ENCODE peak calls at places on chromosomes 12 and 14, in six cellular contexts. One of them, this sample, is unnamed.
A peak's percentile ranks its signal among the peaks of the same experiment; 100 is the strongest.

GRCh38 chr12:108691995-108692808 is 39.1 kb downstream of the CORO1C start:
- DNase-seq in mammary epithelial cell: no peak
- DNase-seq in heart right ventricle: peak; percentile 24
- DNase-seq in breast epithelium: no peak
- DNase-seq in body of pancreas: no peak
- DNase-seq in mesendoderm: peak; percentile 50
- DNase-seq in this sample: no peak

GRCh38 chr14:35340616-35341453 is 48.7 kb downstream of the PSMA6 start:
- DNase-seq in mammary epithelial cell: no peak
- DNase-seq in heart right ventricle: no peak
- DNase-seq in breast epithelium: no peak
- DNase-seq in body of pancreas: no peak
- DNase-seq in mesendoderm: no peak
- DNase-seq in this sample: no peak

GRCh38 chr14:67837011-67837624 is 17.5 kb downstream of the RAD51B start:
- DNase-seq in mammary epithelial cell: peak; percentile 69
- DNase-seq in heart right ventricle: no peak
- DNase-seq in breast epithelium: peak; percentile 57
- DNase-seq in body of pancreas: peak; percentile 68
- DNase-seq in mesendoderm: peak; percentile 77
- DNase-seq in this sample: no peak

GRCh38 chr12:2586159-2587035 is 208.4 kb upstream of the FKBP4 start:
- DNase-seq in mammary epithelial cell: no peak
- DNase-seq in heart right ventricle: no peak
- DNase-seq in breast epithelium: no peak
- DNase-seq in body of pancreas: no peak
- DNase-seq in mesendoderm: peak; percentile 45
- DNase-seq in this sample: no peak

GRCh38 chr12:116520801-116521471 is 38.2 kb upstream of the MAP1LC3B2 start:
- DNase-seq in mammary epithelial cell: peak; percentile 73
- DNase-seq in heart right ventricle: no peak
- DNase-seq in breast epithelium: peak; percentile 94
- DNase-seq in body of pancreas: no peak
- DNase-seq in mesendoderm: peak; percentile 43
- DNase-seq in this sample: no peak

GRCh38 chr14:105162374-105162979 is 6.1 kb downstream of the JAG2 start:
- DNase-seq in mammary epithelial cell: no peak
- DNase-seq in heart right ventricle: no peak
- DNase-seq in breast epithelium: no peak
- DNase-seq in body of pancreas: no peak
- DNase-seq in mesendoderm: peak; percentile 15
- DNase-seq in this sample: no peak

GRCh38 chr12:115756804-115757203 is 520.7 kb downstream of the MED13L start:
- DNase-seq in mammary epithelial cell: no peak
- DNase-seq in heart right ventricle: no peak
- DNase-seq in breast epithelium: no peak
- DNase-seq in body of pancreas: no peak
- DNase-seq in mesendoderm: no peak
- DNase-seq in this sample: no peak

GRCh38 chr14:71692496-71692895 is 239.7 kb upstream of the RGS6 start:
- DNase-seq in mammary epithelial cell: no peak
- DNase-seq in heart right ventricle: no peak
- DNase-seq in breast epithelium: no peak
- DNase-seq in body of pancreas: no peak
- DNase-seq in mesendoderm: no peak
- DNase-seq in this sample: no peak

GRCh38 chr12:91899056-91899455 is 246.6 kb downstream of the BTG1 start:
- DNase-seq in mammary epithelial cell: no peak
- DNase-seq in heart right ventricle: no peak
- DNase-seq in breast epithelium: no peak
- DNase-seq in body of pancreas: no peak
- DNase-seq in mesendoderm: no peak
- DNase-seq in this sample: no peak

GRCh38 chr14:100780246-100780645 is 45.7 kb upstream of the MEG3 start:
- DNase-seq in mammary epithelial cell: no peak
- DNase-seq in heart right ventricle: no peak
- DNase-seq in breast epithelium: no peak
- DNase-seq in body of pancreas: no peak
- DNase-seq in mesendoderm: no peak
- DNase-seq in this sample: no peak

GRCh38 chr14:23430733-23431105 is 4.7 kb downstream of the MYH7 start:
- DNase-seq in mammary epithelial cell: no peak
- DNase-seq in heart right ventricle: no peak
- DNase-seq in breast epithelium: no peak
- DNase-seq in body of pancreas: no peak
- DNase-seq in mesendoderm: peak; percentile 41
- DNase-seq in this sample: no peak

GRCh38 chr14:28398501-28398900 is 368.1 kb upstream of the FOXG1 start:
- DNase-seq in mammary epithelial cell: no peak
- DNase-seq in heart right ventricle: no peak
- DNase-seq in breast epithelium: no peak
- DNase-seq in body of pancreas: no peak
- DNase-seq in mesendoderm: no peak
- DNase-seq in this sample: no peak

GRCh38 chr14:61498303-61498702 is 176.9 kb downstream of the PRKCH start:
- DNase-seq in mammary epithelial cell: no peak
- DNase-seq in heart right ventricle: no peak
- DNase-seq in breast epithelium: no peak
- DNase-seq in body of pancreas: no peak
- DNase-seq in mesendoderm: peak; percentile 70
- DNase-seq in this sample: no peak

GRCh38 chr12:49091056-49091835 is 3.4 kb downstream of the DHH start:
- DNase-seq in mammary epithelial cell: no peak
- DNase-seq in heart right ventricle: no peak
- DNase-seq in breast epithelium: no peak
- DNase-seq in body of pancreas: no peak
- DNase-seq in mesendoderm: no peak
- DNase-seq in this sample: no peak

GRCh38 chr12:45726594-45727300 is 2.8 kb upstream of the ARID2 start:
- DNase-seq in mammary epithelial cell: peak; percentile 39
- DNase-seq in heart right ventricle: peak; percentile 68
- DNase-seq in breast epithelium: peak; percentile 38
- DNase-seq in body of pancreas: peak; percentile 61
- DNase-seq in mesendoderm: peak; percentile 51
- DNase-seq in this sample: peak; percentile 58

GRCh38 chr14:104142136-104143041 is 4.0 kb downstream of the KIF26A start:
- DNase-seq in mammary epithelial cell: no peak
- DNase-seq in heart right ventricle: no peak
- DNase-seq in breast epithelium: no peak
- DNase-seq in body of pancreas: no peak
- DNase-seq in mesendoderm: no peak
- DNase-seq in this sample: no peak

GRCh38 chr12:105194947-105195346 is 41.0 kb downstream of the APPL2 start:
- DNase-seq in mammary epithelial cell: no peak
- DNase-seq in heart right ventricle: no peak
- DNase-seq in breast epithelium: no peak
- DNase-seq in body of pancreas: no peak
- DNase-seq in mesendoderm: no peak
- DNase-seq in this sample: no peak
- H3K36me3 ChIP-seq in mammary epithelial cell: peaks cover 11% of the 10 kb centered on the region
- H3K36me3 ChIP-seq in heart right ventricle: peaks cover 93% of the 10 kb centered on the region
- H3K36me3 ChIP-seq in breast epithelium: no peaks in the 10 kb centered on the region
- H3K36me3 ChIP-seq in body of pancreas: peaks cover 9% of the 10 kb centered on the region
- H3K36me3 ChIP-seq in mesendoderm: peaks cover 1% of the 10 kb centered on the region
- H3K36me3 ChIP-seq in this sample: no peaks in the 10 kb centered on the region

GRCh38 chr14:102951799-102952198 is 29.3 kb downstream of the AMN start:
- DNase-seq in mammary epithelial cell: no peak
- DNase-seq in heart right ventricle: no peak
- DNase-seq in breast epithelium: no peak
- DNase-seq in body of pancreas: no peak
- DNase-seq in mesendoderm: no peak
- DNase-seq in this sample: no peak

GRCh38 chr14:102951034-102951433 is 28.6 kb downstream of the AMN start:
- DNase-seq in mammary epithelial cell: no peak
- DNase-seq in heart right ventricle: no peak
- DNase-seq in breast epithelium: no peak
- DNase-seq in body of pancreas: no peak
- DNase-seq in mesendoderm: no peak
- DNase-seq in this sample: peak; percentile 36

GRCh38 chr14:102952276-102952675 is 29.8 kb downstream of the AMN start:
- DNase-seq in mammary epithelial cell: no peak
- DNase-seq in heart right ventricle: no peak
- DNase-seq in breast epithelium: no peak
- DNase-seq in body of pancreas: no peak
- DNase-seq in mesendoderm: no peak
- DNase-seq in this sample: no peak

GRCh38 chr14:102954081-102954789 is 31.8 kb downstream of the AMN start:
- DNase-seq in mammary epithelial cell: no peak
- DNase-seq in heart right ventricle: no peak
- DNase-seq in breast epithelium: no peak
- DNase-seq in body of pancreas: no peak
- DNase-seq in mesendoderm: no peak
- DNase-seq in this sample: no peak

DNA sequence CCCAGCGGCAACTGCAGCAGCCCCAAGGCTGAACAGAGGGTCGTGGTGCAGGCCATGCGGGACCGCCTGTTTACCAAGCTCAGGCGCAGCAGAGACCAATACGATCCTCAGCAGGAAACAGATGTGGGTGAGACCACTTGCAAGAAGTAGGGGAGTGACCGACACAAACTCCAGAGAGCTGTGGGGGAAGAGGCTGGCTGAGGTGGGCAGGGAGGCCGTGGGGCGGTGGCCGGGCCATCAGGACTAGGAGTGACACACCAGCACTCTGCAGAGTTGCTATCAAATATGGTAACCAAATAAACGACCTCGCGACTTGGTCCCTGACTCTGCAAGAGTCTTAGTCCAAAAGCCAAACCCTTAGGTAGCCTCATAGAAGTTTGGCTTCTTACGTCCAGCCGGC is 30.6 kb downstream of the AMN start:
- DNase-seq in mammary epithelial cell: no peak
- DNase-seq in heart right ventricle: no peak
- DNase-seq in breast epithelium: no peak
- DNase-seq in body of pancreas: no peak
- DNase-seq in mesendoderm: no peak
- DNase-seq in this sample: no peak
- H3K36me3 ChIP-seq in mammary epithelial cell: peaks cover 19% of the 10 kb centered on the region
- H3K36me3 ChIP-seq in heart right ventricle: peaks cover 97% of the 10 kb centered on the region
- H3K36me3 ChIP-seq in breast epithelium: peaks cover 13% of the 10 kb centered on the region
- H3K36me3 ChIP-seq in body of pancreas: peaks cover 36% of the 10 kb centered on the region
- H3K36me3 ChIP-seq in mesendoderm: peaks cover 14% of the 10 kb centered on the region
- H3K36me3 ChIP-seq in this sample: no peaks in the 10 kb centered on the region

GRCh38 chr14:31010935-31011334 is 14.5 kb upstream of the AP4S1 start:
- DNase-seq in mammary epithelial cell: no peak
- DNase-seq in heart right ventricle: no peak
- DNase-seq in breast epithelium: no peak
- DNase-seq in body of pancreas: no peak
- DNase-seq in mesendoderm: no peak
- DNase-seq in this sample: no peak
- H3K36me3 ChIP-seq in mammary epithelial cell: peaks cover 5% of the 10 kb centered on the region
- H3K36me3 ChIP-seq in heart right ventricle: peaks cover 17% of the 10 kb centered on the region
- H3K36me3 ChIP-seq in breast epithelium: no peaks in the 10 kb centered on the region
- H3K36me3 ChIP-seq in body of pancreas: no peaks in the 10 kb centered on the region
- H3K36me3 ChIP-seq in mesendoderm: no peaks in the 10 kb centered on the region
- H3K36me3 ChIP-seq in this sample: no peaks in the 10 kb centered on the region

GRCh38 chr12:31362115-31362758 is 36.3 kb upstream of the SINHCAF start:
- DNase-seq in mammary epithelial cell: peak; percentile 25
- DNase-seq in heart right ventricle: no peak
- DNase-seq in breast epithelium: no peak
- DNase-seq in body of pancreas: no peak
- DNase-seq in mesendoderm: peak; percentile 69
- DNase-seq in this sample: no peak
- H3K36me3 ChIP-seq in mammary epithelial cell: no peaks in the 10 kb centered on the region
- H3K36me3 ChIP-seq in heart right ventricle: no peaks in the 10 kb centered on the region
- H3K36me3 ChIP-seq in breast epithelium: no peaks in the 10 kb centered on the region
- H3K36me3 ChIP-seq in body of pancreas: no peaks in the 10 kb centered on the region
- H3K36me3 ChIP-seq in mesendoderm: no peaks in the 10 kb centered on the region
- H3K36me3 ChIP-seq in this sample: no peaks in the 10 kb centered on the region